ENCODE peak calls at places on chromosome 14, in four cellular contexts. One of them, this sample, is unnamed. For H3K27me3, the result is how much of the 10 kb centered on the place peaks cover.

GRCh38 chr14:78758333-78758732 is 588.2 kb downstream of the NRXN3 start:
- DNase-seq in K562: peak
- DNase-seq in endodermal cell: peak
- DNase-seq in bronchial epithelial cell: peak
- DNase-seq in this sample: peak

GRCh38 chr14:60151715-60152114 is 13.5 kb downstream of the DHRS7 start:
- DNase-seq in endodermal cell: no peak
- DNase-seq in K562: no peak
- DNase-seq in bronchial epithelial cell: peak
- DNase-seq in this sample: no peak

GRCh38 chr14:32472512-32473472 is 143.7 kb downstream of the AKAP6 start:
- DNase-seq in endodermal cell: peak
- DNase-seq in K562: no peak
- DNase-seq in bronchial epithelial cell: peak
- DNase-seq in this sample: no peak

GRCh38 chr14:31268216-31268615 is 60.6 kb upstream of the HECTD1 start:
- DNase-seq in endodermal cell: no peak
- DNase-seq in bronchial epithelial cell: no peak
- DNase-seq in K562: no peak
- DNase-seq in this sample: no peak

GRCh38 chr14:101370593-101371569 is 190.4 kb upstream of the DIO3 start:
- DNase-seq in endodermal cell: no peak
- DNase-seq in K562: no peak
- DNase-seq in bronchial epithelial cell: no peak
- DNase-seq in this sample: no peak

GRCh38 chr14:59464651-59465569 is at the start of gene GPR135:
- DNase-seq in K562: no peak
- DNase-seq in endodermal cell: peak
- DNase-seq in bronchial epithelial cell: no peak
- DNase-seq in this sample: peak

GRCh38 chr14:26765301-26765700 is 167.5 kb upstream of the NOVA1 start:
- DNase-seq in endodermal cell: no peak
- DNase-seq in K562: no peak
- DNase-seq in bronchial epithelial cell: no peak
- DNase-seq in this sample: no peak

GRCh38 chr14:93115920-93116675 is at the start of gene ITPK1:
- DNase-seq in bronchial epithelial cell: peak
- DNase-seq in K562: peak
- DNase-seq in endodermal cell: peak
- DNase-seq in this sample: peak

GRCh38 chr14:65077318-65077717 is 25.0 kb downstream of the MAX start:
- DNase-seq in K562: no peak
- DNase-seq in bronchial epithelial cell: no peak
- DNase-seq in endodermal cell: no peak
- DNase-seq in this sample: peak

GRCh38 chr14:65357091-65357490 is 55.4 kb upstream of the FUT8 start:
- DNase-seq in endodermal cell: no peak
- DNase-seq in bronchial epithelial cell: no peak
- DNase-seq in K562: no peak
- DNase-seq in this sample: no peak

GRCh38 chr14:76961631-76962302 is 66.7 kb downstream of the IRF2BPL start:
- DNase-seq in endodermal cell: peak
- DNase-seq in K562: peak
- DNase-seq in bronchial epithelial cell: peak
- DNase-seq in this sample: peak

GRCh38 chr14:85471744-85472143 is 58.2 kb upstream of the FLRT2 start:
- DNase-seq in endodermal cell: peak
- DNase-seq in K562: no peak
- DNase-seq in bronchial epithelial cell: peak
- DNase-seq in this sample: no peak
- H3K4me3 ChIP-seq in endodermal cell: no peak
- H3K4me3 ChIP-seq in K562: no peak
- H3K4me3 ChIP-seq in bronchial epithelial cell: no peak
- H3K4me3 ChIP-seq in this sample: no peak

GRCh38 chr14:96746101-96746500 is 51.1 kb upstream of the VRK1 start:
- DNase-seq in K562: no peak
- DNase-seq in endodermal cell: no peak
- DNase-seq in bronchial epithelial cell: no peak
- DNase-seq in this sample: no peak
- H3K27me3 ChIP-seq in K562: half or more
- H3K27me3 ChIP-seq in endodermal cell: under half
- H3K27me3 ChIP-seq in bronchial epithelial cell: under half
- H3K27me3 ChIP-seq in this sample: under half

DNA sequence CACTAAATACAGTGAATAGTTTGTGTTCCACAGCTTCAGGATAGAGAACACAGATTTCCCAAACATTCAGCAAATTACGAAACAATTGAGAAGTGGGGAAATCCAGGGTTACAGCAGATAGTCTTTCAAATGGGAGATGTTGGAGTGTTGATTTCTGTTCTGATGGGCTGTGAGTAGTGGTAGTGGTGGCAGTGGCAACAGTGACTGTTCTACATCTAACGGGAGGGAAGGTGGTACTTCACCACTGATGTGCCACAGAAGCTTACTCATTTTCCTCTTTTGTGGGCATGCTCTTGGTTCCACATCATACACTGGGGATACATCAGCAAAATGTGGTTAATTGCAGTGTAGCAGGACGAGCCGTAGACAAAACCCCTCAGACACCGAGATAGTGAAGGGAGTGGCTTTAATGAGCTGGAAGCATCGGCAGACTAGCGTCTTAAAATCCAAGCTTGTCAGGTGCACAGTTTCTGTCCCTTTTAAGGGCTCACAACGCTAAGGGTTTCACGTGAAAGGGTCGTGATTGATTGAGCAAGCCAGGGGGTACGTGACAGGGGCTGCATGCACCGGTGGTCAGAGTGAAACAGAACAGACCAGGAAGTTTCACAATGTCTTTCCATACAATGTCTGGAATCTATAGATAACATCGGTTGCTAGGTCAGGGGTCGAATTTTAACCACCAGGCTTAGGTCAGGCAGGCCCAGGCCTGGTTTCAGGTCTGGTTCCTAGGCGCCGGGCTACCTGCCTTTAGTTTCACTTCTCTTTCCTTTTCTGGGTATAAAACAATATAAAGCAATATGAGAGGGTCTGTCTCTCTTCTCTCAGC is 330.6 kb upstream of the FBXO33 start:
- DNase-seq in endodermal cell: no peak
- DNase-seq in K562: no peak
- DNase-seq in bronchial epithelial cell: no peak
- DNase-seq in this sample: no peak
- H3K4me3 ChIP-seq in endodermal cell: no peak
- H3K4me3 ChIP-seq in K562: no peak
- H3K4me3 ChIP-seq in bronchial epithelial cell: no peak
- H3K4me3 ChIP-seq in this sample: no peak

GRCh38 chr14:96192049-96192448 is 12.6 kb upstream of the BDKRB2 start:
- DNase-seq in bronchial epithelial cell: no peak
- DNase-seq in endodermal cell: peak
- DNase-seq in K562: no peak
- DNase-seq in this sample: no peak
- H3K27me3 ChIP-seq in bronchial epithelial cell: under half
- H3K27me3 ChIP-seq in endodermal cell: under half
- H3K27me3 ChIP-seq in K562: under half
- H3K27me3 ChIP-seq in this sample: under half

GRCh38 chr14:56131004-56131864 is 13.0 kb downstream of the PELI2 start:
- DNase-seq in bronchial epithelial cell: no peak
- DNase-seq in endodermal cell: no peak
- DNase-seq in K562: no peak
- DNase-seq in this sample: no peak
- H3K4me3 ChIP-seq in bronchial epithelial cell: no peak
- H3K4me3 ChIP-seq in endodermal cell: no peak
- H3K4me3 ChIP-seq in K562: no peak
- H3K4me3 ChIP-seq in this sample: no peak

DNA sequence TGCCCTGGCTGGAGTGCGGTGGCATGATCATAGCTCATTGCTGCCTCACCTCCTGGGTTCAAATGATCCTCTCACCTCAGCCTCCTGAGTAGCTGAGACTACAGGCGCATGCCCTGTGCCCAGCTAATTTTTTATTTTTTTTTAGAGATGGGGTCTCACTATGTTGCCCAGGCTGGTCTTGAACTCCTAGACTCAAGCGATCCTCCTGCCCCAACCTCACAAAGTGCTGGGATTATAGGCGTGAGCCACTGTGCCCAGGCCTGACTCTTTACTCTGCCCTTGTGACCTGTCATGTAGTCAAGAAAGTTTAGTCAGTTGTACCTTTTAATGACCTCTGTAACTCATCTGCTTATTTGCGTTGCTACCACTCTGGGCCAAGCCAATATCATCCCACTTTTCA is 55.7 kb downstream of the PROX2 start:
- DNase-seq in K562: no peak
- DNase-seq in endodermal cell: no peak
- DNase-seq in bronchial epithelial cell: no peak
- DNase-seq in this sample: no peak
- H3K27me3 ChIP-seq in K562: under half
- H3K27me3 ChIP-seq in endodermal cell: under half
- H3K27me3 ChIP-seq in bronchial epithelial cell: under half
- H3K27me3 ChIP-seq in this sample: under half

This sample was measured in H7.